ENCODE peak calls at places on chromosomes 13 and 19, in four cellular contexts. U is H9, E is IMR-90, D is H1. O is an unnamed sample.

GRCh38 chr13:110676057-110676510 is 29.8 kb downstream of the CARS2 start:
- DNase-seq in U (no peak), E (no peak), D (no peak), O (no peak)

GRCh38 chr19:46030861-46031550 is 8.2 kb upstream of the PGLYRP1 start:
- DNase-seq in U (no peak), E (no peak), D (no peak), O (no peak)

GRCh38 chr19:47813304-47813994 is 8.3 kb upstream of the CRX start:
- DNase-seq in U (peak; percentile 93), E (peak; percentile 18), D (peak; percentile 78), O (peak; percentile 89)

GRCh38 chr13:110812111-110812868 is 98.8 kb downstream of the ING1 start:
- DNase-seq in U (peak; percentile 59), E (no peak), D (no peak), O (peak; percentile 68)

GRCh38 chr19:45451181-45451849 is 16.5 kb upstream of the FOSB start:
- DNase-seq in U (no peak), E (peak; percentile 88), D (no peak), O (peak; percentile 59)

GRCh38 chr19:14560776-14561108 is 11.1 kb downstream of the NDUFB7 start:
- DNase-seq in U (no peak), E (no peak), D (no peak), O (no peak)

GRCh38 chr13:21118180-21118579 is 56.8 kb upstream of the LATS2 start:
- DNase-seq in U (no peak), E (no peak), D (no peak), O (no peak)

GRCh38 chr13:28859069-28859468 is 38.9 kb downstream of the MTUS2 start:
- DNase-seq in U (no peak), E (no peak), D (no peak), O (no peak)

GRCh38 chr13:99028890-99029289 is 51.0 kb upstream of the DOCK9 start:
- DNase-seq in U (peak; percentile 74), E (no peak), D (peak; percentile 41), O (peak; percentile 80)

GRCh38 chr13:75836441-75836840 is 200.3 kb downstream of the LMO7 start:
- DNase-seq in U (no peak), E (no peak), D (no peak), O (no peak)

GRCh38 chr19:53091413-53091812 is 11.8 kb downstream of the ZNF160 start:
- DNase-seq in U (peak; percentile 95), E (no peak), D (peak; percentile 79), O (peak; percentile 92)

GRCh38 chr19:17755977-17756670 is 4.8 kb downstream of the FCHO1 start:
- DNase-seq in U (peak; percentile 81), E (peak; percentile 50), D (no peak), O (peak; percentile 86)

GRCh38 chr13:59356607-59357006 is 807.1 kb downstream of the DIAPH3 start:
- DNase-seq in U (no peak), E (peak; percentile 37), D (no peak), O (no peak)

GRCh38 chr13:76636881-76637280 is 249.3 kb downstream of the KCTD12 start:
- DNase-seq in U (no peak), E (no peak), D (no peak), O (no peak)

GRCh38 chr13:99385161-99385560 is 78.0 kb upstream of the GPR183 start:
- DNase-seq in U (peak; percentile 22), E (no peak), D (no peak), O (no peak)

GRCh38 chr19:12828494-12828893 is 5.9 kb downstream of the RTBDN start:
- DNase-seq in U (peak; percentile 89), E (no peak), D (no peak), O (peak; percentile 63)

GRCh38 chr19:18233224-18233825 is 7.1 kb upstream of the PDE4C start:
- DNase-seq in U (peak; percentile 86), E (peak; percentile 39), D (no peak), O (no peak)

DNA sequence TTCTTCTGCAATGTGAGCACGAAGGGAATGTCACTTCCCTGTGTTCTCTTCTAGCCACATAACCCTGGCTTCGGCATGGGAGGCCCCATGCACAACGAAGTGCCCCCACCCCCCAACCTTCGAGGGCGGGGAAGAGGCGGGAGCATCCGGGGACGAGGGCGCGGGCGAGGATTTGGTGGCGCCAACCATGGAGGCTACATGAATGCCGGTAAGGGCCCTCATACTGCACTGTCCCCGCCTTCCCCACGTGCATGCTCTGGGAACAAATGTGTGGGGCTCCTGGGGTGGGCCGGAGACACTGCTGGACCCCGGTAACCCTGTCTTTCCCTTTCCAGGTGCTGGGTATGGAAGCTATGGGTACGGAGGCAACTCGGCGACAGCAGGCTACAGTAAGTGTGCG is 17.7 kb upstream of the QTRT1 start:
- DNase-seq in U (no peak), E (no peak), D (no peak), O (no peak)
- H2BK5ac ChIP-seq in U (no peak overlapping the region), E (no peak overlapping the region), D (no peak overlapping the region), O (no peak overlapping the region)

GRCh38 chr13:24495151-24495729 is 17.3 kb downstream of the PARP4 start:
- DNase-seq in U (no peak), E (no peak), D (no peak), O (no peak)

GRCh38 chr13:24493356-24493755 is 19.2 kb downstream of the PARP4 start:
- DNase-seq in U (no peak), E (no peak), D (no peak), O (no peak)

GRCh38 chr13:24489721-24490120 is 22.9 kb downstream of the PARP4 start:
- DNase-seq in U (no peak), E (no peak), D (no peak), O (no peak)

GRCh38 chr13:24497742-24498141 is 14.8 kb downstream of the PARP4 start:
- DNase-seq in U (no peak), E (no peak), D (no peak), O (no peak)

DNA sequence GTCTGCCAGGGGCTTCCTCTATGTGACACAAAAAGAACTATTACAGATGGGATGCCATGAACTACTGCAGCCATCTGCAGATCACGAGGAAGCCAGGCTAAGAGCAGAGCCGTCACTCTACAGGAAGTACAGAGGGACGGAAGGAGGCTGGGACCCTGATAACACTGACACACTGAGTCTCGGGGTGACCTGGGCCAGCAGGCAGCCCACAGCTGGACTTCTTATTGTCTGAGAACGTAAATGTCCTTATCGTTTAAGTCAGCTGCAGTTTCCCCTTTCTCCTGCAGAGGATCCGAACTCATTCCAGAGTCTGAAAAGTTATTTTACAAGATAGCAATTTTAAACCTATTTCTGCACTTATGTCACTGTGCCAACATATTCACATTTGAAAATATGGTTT is 20.7 kb downstream of the PARP4 start:
- DNase-seq in U (no peak), E (no peak), D (no peak), O (no peak)
- H4K8ac ChIP-seq in U (no peak overlapping the region), E (no peak overlapping the region), D (no peak overlapping the region), O (no peak overlapping the region)

GRCh38 chr19:16326401-16327130 is 1.9 kb downstream of the KLF2 start:
- DNase-seq in U (peak; percentile 67), E (no peak), D (no peak), O (peak; percentile 54)
- H4K5ac ChIP-seq in U (no peak overlapping the region), E (no peak overlapping the region), D (no peak overlapping the region), O (no peak overlapping the region)

GRCh38 chr19:7461841-7462629 is 26.8 kb downstream of the PEX11G start:
- DNase-seq in U (peak; percentile 58), E (no peak), D (no peak), O (peak; percentile 53)
- H2BK5ac ChIP-seq in U (no peak overlapping the region), E (no peak overlapping the region), D (no peak overlapping the region), O (no peak overlapping the region)

DNA sequence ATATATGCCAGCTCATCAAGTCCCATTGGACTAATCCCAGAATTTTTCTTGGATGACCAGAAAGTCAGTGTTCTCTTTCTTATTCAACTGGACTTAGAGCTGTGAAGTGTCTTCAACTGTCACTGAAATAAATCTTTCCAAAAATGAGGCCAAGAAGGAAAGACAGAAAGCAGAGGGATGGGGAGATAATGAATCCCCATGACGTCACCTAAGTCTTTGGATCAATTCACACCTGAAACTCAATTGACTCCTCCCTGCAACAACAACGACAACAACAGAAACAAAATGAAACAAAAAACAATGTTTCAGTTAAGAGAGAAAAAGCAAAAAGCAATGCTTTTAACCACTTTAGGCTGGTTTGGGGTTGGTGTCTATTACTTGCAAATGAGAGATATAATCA is 91.2 kb downstream of the OXGR1 start:
- DNase-seq in U (no peak), E (no peak), D (no peak), O (no peak)
- H4K8ac ChIP-seq in U (no peak overlapping the region), E (no peak overlapping the region), D (no peak overlapping the region), O (no peak overlapping the region)

GRCh38 chr13:45024847-45025246 is 35.5 kb downstream of the GPALPP1 start:
- DNase-seq in U (no peak), E (no peak), D (no peak), O (no peak)
- H4K5ac ChIP-seq in U (no peak overlapping the region), E (no peak overlapping the region), D (no peak overlapping the region), O (no peak overlapping the region)

GRCh38 chr19:9673912-9674668 is 810 bp downstream of the ZNF562 start:
- DNase-seq in U (no peak), E (peak; percentile 5), D (no peak), O (peak; percentile 32)
- H2BK5ac ChIP-seq in U (no peak overlapping the region), E (peak overlapping the region; percentile 75), D (no peak overlapping the region), O (no peak overlapping the region)

GRCh38 chr13:94758571-94758970 is 46.2 kb upstream of the SOX21 start:
- DNase-seq in U (no peak), E (no peak), D (no peak), O (no peak)
- H4K8ac ChIP-seq in U (no peak overlapping the region), E (no peak overlapping the region), D (no peak overlapping the region), O (no peak overlapping the region)

O was measured in mesendoderm.